ENCODE peak calls at places on chromosomes 4 and X, in four cellular contexts. F is lower leg skin, G is choroid plexus epithelial cell, X is WTC11. K is an unnamed sample.

GRCh38 chr4:54077812-54078211 is 13.4 kb upstream of the CHIC2 start:
- DNase-seq in F (no peak), G (peak), X (no peak), K (no peak)

GRCh38 chr4:139454111-139454600 is at the start of gene RAB33B:
- DNase-seq in F (peak), G (peak), X (no peak), K (no peak)

GRCh38 chr4:5376015-5376414 is 324.7 kb downstream of the STK32B start:
- DNase-seq in F (no peak), G (no peak), X (no peak), K (no peak)

GRCh38 chrX:17814557-17814956 is 46.5 kb downstream of the RAI2 start:
- DNase-seq in F (no peak), G (peak), X (no peak), K (no peak)

GRCh38 chr4:135065366-135065765 is 863.8 kb upstream of the PABPC4L start:
- DNase-seq in F (no peak), G (no peak), X (no peak), K (no peak)

GRCh38 chr4:169341490-169341889 is 70.7 kb upstream of the SH3RF1 start:
- DNase-seq in F (no peak), G (peak), X (no peak), K (no peak)

GRCh38 chr4:108762559-108763225 is at the start of gene ETNPPL:
- DNase-seq in F (no peak), G (no peak), X (peak), K (no peak)

GRCh38 chr4:74364649-74365491 is at the start of gene EREG:
- DNase-seq in F (no peak), G (peak), X (peak), K (peak)

GRCh38 chrX:123860983-123861382 is 1.1 kb downstream of the XIAP start:
- DNase-seq in F (no peak), G (peak), X (no peak), K (no peak)

GRCh38 chr4:73869130-73870055 is at the start of gene CXCL1:
- DNase-seq in F (no peak), G (peak), X (peak), K (peak)

GRCh38 chr4:99679204-99679603 is 21.6 kb upstream of the C4orf54 start:
- DNase-seq in F (no peak), G (peak), X (no peak), K (no peak)

GRCh38 chr4:123144626-123145025 is 222.2 kb upstream of the NUDT6 start:
- DNase-seq in F (no peak), G (peak), X (no peak), K (no peak)

GRCh38 chrX:54042609-54043010 is 1.7 kb downstream of the PHF8 start:
- DNase-seq in F (peak), G (peak), X (peak), K (no peak)

GRCh38 chr4:153127773-153128494 is 76.3 kb upstream of the TRIM2 start:
- DNase-seq in F (peak), G (peak), X (peak), K (peak)

GRCh38 chrX:22203186-22203585 is 69.5 kb upstream of the CBLL2 start:
- DNase-seq in F (no peak), G (no peak), X (no peak), K (no peak)

GRCh38 chr4:30553721-30554120 is 166.4 kb upstream of the PCDH7 start:
- DNase-seq in F (no peak), G (peak), X (no peak), K (no peak)

GRCh38 chr4:101961144-101961543 is 170.6 kb downstream of the BANK1 start:
- DNase-seq in F (no peak), G (peak), X (no peak), K (no peak)

GRCh38 chrX:153476628-153477027 is 6.3 kb upstream of the HAUS7 start:
- DNase-seq in F (no peak), G (no peak), X (no peak), K (no peak)

GRCh38 chr4:20641971-20642370 is 58.3 kb upstream of the PACRGL start:
- DNase-seq in F (no peak), G (no peak), X (no peak), K (no peak)

GRCh38 chr4:38231626-38232025 is 271.4 kb downstream of the PTTG2 start:
- DNase-seq in F (no peak), G (no peak), X (no peak), K (no peak)

GRCh38 chr4:120769227-120769626 is 153.3 kb downstream of the PRDM5 start:
- DNase-seq in F (no peak), G (peak), X (no peak), K (no peak)

DNA sequence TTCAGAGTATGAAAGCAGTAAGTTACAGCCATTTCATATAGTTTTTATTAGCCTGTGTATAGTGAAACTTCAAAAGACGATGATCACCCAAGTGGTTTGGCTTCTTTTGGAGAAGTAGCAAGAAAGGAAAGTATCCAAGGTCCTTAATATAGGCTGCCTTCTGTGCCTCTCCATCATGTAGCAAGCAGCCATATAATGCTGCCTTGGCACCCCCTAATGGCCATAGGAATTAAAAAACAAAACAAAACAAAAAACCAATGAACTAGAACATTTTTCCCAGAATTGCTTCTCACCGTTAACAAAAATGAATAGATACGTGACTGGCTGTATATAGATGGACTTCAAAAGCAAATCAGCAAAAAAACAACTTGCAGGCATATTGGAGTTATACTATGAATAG is 18.9 kb downstream of the LAMP2 start:
- DNase-seq in F (no peak), G (peak), X (no peak), K (no peak)
- TF ChIP-seq CTCF in F (no peak), G (peak), X (no peak), K (peak)

GRCh38 chr4:185066179-185066578 is 47.9 kb downstream of the HELT start:
- DNase-seq in F (no peak), G (no peak), X (no peak), K (no peak)

GRCh38 chr4:185071412-185071811 is 53.1 kb downstream of the HELT start:
- DNase-seq in F (no peak), G (peak), X (no peak), K (no peak)

GRCh38 chr4:185068837-185069236 is 50.5 kb downstream of the HELT start:
- DNase-seq in F (no peak), G (no peak), X (peak), K (no peak)
- TF ChIP-seq CTCF in F (no peak), G (no peak), X (no peak), K (no peak)

GRCh38 chr4:1787411-1788077 is 5.5 kb upstream of the FGFR3 start:
- DNase-seq in F (no peak), G (no peak), X (no peak), K (no peak)

GRCh38 chr4:1792158-1792831 is 798 bp upstream of the FGFR3 start:
- DNase-seq in F (no peak), G (no peak), X (no peak), K (no peak)

GRCh38 chr4:1790005-1790404 is 3.1 kb upstream of the FGFR3 start:
- DNase-seq in F (no peak), G (no peak), X (no peak), K (no peak)

GRCh38 chr4:1788254-1788973 is 4.7 kb upstream of the FGFR3 start:
- DNase-seq in F (no peak), G (no peak), X (no peak), K (no peak)

DNA sequence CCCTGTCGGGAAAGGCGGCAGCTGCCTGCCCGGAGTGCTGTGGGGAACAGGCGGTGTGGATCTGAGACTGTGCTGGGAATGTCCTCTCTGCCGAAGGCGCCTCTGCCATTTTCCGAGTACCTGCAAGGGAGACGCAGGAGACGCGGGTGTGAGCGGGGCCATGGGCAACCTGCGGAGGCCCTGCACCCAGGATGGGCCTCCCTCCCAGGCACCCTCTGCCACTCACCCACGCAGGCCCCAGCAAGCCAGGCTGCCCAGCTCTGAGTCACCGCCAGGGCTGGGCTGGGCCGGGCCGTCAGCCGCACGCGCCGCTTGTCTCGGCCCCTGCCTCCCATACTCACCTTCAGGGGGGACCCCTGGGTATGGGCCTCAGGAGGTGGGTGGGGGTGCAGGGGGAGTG is 3.5 kb upstream of the FGFR3 start:
- DNase-seq in F (no peak), G (no peak), X (no peak), K (no peak)
- TF ChIP-seq CTCF in F (no peak), G (no peak), X (no peak), K (no peak)

DNA sequence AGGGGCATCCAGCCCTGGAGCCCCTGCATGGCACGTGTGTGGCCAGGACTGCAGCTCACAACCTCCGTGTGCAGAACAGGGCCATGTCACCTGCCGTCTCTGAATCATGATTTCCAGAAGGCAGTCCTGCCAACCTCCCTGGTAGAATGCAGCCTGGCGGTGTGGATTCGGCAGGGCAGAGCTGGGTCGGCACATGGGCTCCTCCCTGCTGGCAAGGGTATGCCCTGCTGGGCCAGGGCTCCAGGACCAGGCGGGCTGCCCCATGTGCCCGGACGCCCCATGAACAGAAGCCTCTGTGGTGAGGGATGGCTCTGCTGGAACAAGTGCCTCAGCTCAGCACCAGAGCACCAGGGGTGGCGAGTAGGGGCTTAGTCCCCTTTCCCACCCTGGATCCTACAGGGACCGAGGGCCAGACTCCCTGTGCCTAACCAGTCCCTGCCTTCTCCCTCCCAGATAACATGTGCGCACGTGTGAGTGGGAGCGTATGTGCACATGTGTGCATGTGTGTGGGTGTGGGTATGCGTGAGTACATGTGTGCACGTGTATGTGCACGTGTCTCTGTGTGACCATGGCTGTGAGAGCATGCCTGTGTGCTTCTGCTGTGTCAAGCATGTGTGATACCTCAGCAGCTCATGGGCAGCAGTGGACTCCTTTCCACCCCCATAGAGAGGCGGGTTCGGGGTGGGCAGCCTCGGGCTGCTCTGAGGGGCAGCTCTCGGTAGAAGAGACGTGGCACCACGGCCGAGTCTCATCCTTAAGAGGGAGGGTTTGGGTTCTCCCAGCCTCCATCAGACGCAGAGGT is 10.3 kb upstream of the MXD4 start:
- DNase-seq in F (no peak), G (no peak), X (no peak), K (no peak)
- TF ChIP-seq CTCF in F (no peak), G (no peak), X (no peak), K (no peak)